ENCODE peak calls at places on chromosome 7, in nine cellular contexts. F is NB4, I is fibroblast of lung, Q is lower lobe of right lung, N is colonic mucosa, J is fibroblast of pulmonary artery, O is WERI-Rb-1, M is astrocyte of the spinal cord, D is mammary epithelial cell. S is an unnamed sample.

GRCh38 chr7:76023002-76023401 is 24.8 kb downstream of the STYXL1 start:
- DNase-seq in D (no peak), O (no peak), I (no peak), N (no peak), Q (no peak), J (no peak), M (no peak), F (peak; percentile 80), S (no peak)

GRCh38 chr7:155342313-155342712 is 44.6 kb downstream of the INSIG1 start:
- DNase-seq in O (peak; percentile 3), Q (peak; percentile 28), F (no peak), I (no peak), N (no peak), D (no peak), M (no peak), J (no peak), S (no peak)

GRCh38 chr7:77674878-77675277 is 21.4 kb upstream of the RSBN1L start:
- DNase-seq in O (no peak), D (peak; percentile 92), Q (peak; percentile 54), J (peak; percentile 70), N (peak; percentile 79), F (no peak), I (no peak), M (peak; percentile 33), S (peak; percentile 20)

GRCh38 chr7:2387897-2388636 is 15.3 kb upstream of the CHST12 start:
- DNase-seq in O (no peak), Q (no peak), D (no peak), I (no peak), N (no peak), J (no peak), F (no peak), M (no peak), S (no peak)

GRCh38 chr7:1368682-1369571 is 90.3 kb downstream of the MICALL2 start:
- DNase-seq in N (no peak), Q (no peak), M (no peak), I (no peak), J (no peak), D (no peak), F (peak; percentile 90), O (peak; percentile 97), S (no peak)

GRCh38 chr7:108480311-108480710 is 24.1 kb upstream of the NRCAM start:
- DNase-seq in D (no peak), J (no peak), Q (no peak), M (no peak), O (no peak), N (no peak), F (no peak), I (no peak), S (no peak)

GRCh38 chr7:143384741-143385631 is 3.8 kb downstream of the ZYX start:
- DNase-seq in F (peak; percentile 94), Q (peak; percentile 65), O (no peak), I (no peak), D (no peak), M (no peak), N (no peak), J (peak; percentile 65), S (no peak)

GRCh38 chr7:17706255-17706654 is 234.0 kb downstream of the SNX13 start:
- DNase-seq in F (no peak), J (no peak), I (no peak), M (no peak), O (no peak), D (no peak), N (no peak), Q (no peak), S (no peak)

GRCh38 chr7:16926283-16926682 is 44.5 kb upstream of the AGR3 start:
- DNase-seq in J (peak; percentile 77), N (peak; percentile 60), I (peak; percentile 68), F (peak; percentile 72), D (peak; percentile 23), O (peak; percentile 22), Q (no peak), M (peak; percentile 69), S (peak; percentile 53)

GRCh38 chr7:148334959-148335577 is 255.5 kb upstream of the C7orf33 start:
- DNase-seq in D (peak; percentile 78), N (no peak), F (no peak), I (no peak), Q (no peak), M (peak; percentile 93), J (peak; percentile 16), O (peak; percentile 81), S (peak; percentile 70)

GRCh38 chr7:158856883-158857668 is 718 bp downstream of the DYNC2I1 start:
- DNase-seq in I (no peak), M (no peak), Q (no peak), D (no peak), N (no peak), O (no peak), J (no peak), F (no peak), S (no peak)

GRCh38 chr7:119842786-119843185 is 430.2 kb upstream of the KCND2 start:
- DNase-seq in D (no peak), J (no peak), M (no peak), N (no peak), I (no peak), F (no peak), Q (no peak), O (no peak), S (no peak)

GRCh38 chr7:135333196-135333595 is 99.6 kb downstream of the STRA8 start:
- DNase-seq in D (peak; percentile 97), Q (no peak), I (no peak), N (no peak), F (no peak), J (peak; percentile 22), O (peak; percentile 63), M (no peak), S (no peak)

GRCh38 chr7:28149291-28150101 is 31.1 kb downstream of the JAZF1 start:
- DNase-seq in I (no peak), J (no peak), F (no peak), N (no peak), O (no peak), D (no peak), Q (no peak), M (no peak), S (no peak)

GRCh38 chr7:18086165-18087030 is 58.8 kb upstream of the PRPS1L1 start:
- DNase-seq in F (no peak), N (no peak), M (no peak), O (peak; percentile 50), I (no peak), J (peak; percentile 13), D (peak; percentile 9), Q (peak; percentile 50), S (no peak)

GRCh38 chr7:51961804-51962203 is 645.2 kb upstream of the COBL start:
- DNase-seq in F (no peak), N (no peak), Q (no peak), O (no peak), D (no peak), J (no peak), I (no peak), M (no peak), S (no peak)

GRCh38 chr7:4266270-4267040 is 415.6 kb upstream of the FOXK1 start:
- DNase-seq in D (no peak), O (no peak), J (no peak), Q (no peak), M (no peak), F (no peak), N (peak; percentile 11), I (no peak), S (no peak)

GRCh38 chr7:3239291-3239691 is 61.8 kb upstream of the SDK1 start:
- DNase-seq in M (no peak), J (no peak), O (no peak), N (no peak), I (no peak), D (peak; percentile 20), Q (no peak), F (no peak), S (no peak)

GRCh38 chr7:115178831-115179230 is 256.9 kb downstream of the MDFIC start:
- DNase-seq in N (no peak), D (no peak), J (peak; percentile 7), Q (no peak), M (peak; percentile 70), F (no peak), I (no peak), O (no peak), S (no peak)
- H3K4me3 ChIP-seq in N (no peak overlapping the region), D (no peak overlapping the region), J (no peak overlapping the region), Q (no peak overlapping the region), M (no peak overlapping the region), F (no peak overlapping the region), I (no peak overlapping the region), O (no peak overlapping the region), S (no peak overlapping the region)

GRCh38 chr7:36084485-36085091 is 68.5 kb upstream of the EEPD1 start:
- DNase-seq in Q (no peak), J (peak; percentile 45), N (peak; percentile 67), D (no peak), I (peak; percentile 32), F (peak; percentile 19), O (peak; percentile 81), M (peak; percentile 42), S (peak; percentile 44)
- TF ChIP-seq CTCF in Q (no peak), J (peak; percentile 38), N (peak; percentile 24), D (peak; percentile 39), I (peak; percentile 30), F (no peak), O (peak; percentile 68), M (peak; percentile 47), S (peak; percentile 77)

GRCh38 chr7:50729962-50730361 is 52.7 kb downstream of the GRB10 start:
- DNase-seq in F (no peak), D (no peak), I (no peak), O (no peak), M (peak; percentile 25), Q (no peak), N (no peak), J (peak; percentile 22), S (no peak)
- H3K4me3 ChIP-seq in F (no peak overlapping the region), D (no peak overlapping the region), I (no peak overlapping the region), O (no peak overlapping the region), M (no peak overlapping the region), Q (no peak overlapping the region), N (no peak overlapping the region), J (no peak overlapping the region), S (no peak overlapping the region)

GRCh38 chr7:132319481-132319880 is 256.8 kb downstream of the PLXNA4 start:
- DNase-seq in I (no peak), Q (no peak), J (no peak), M (no peak), F (no peak), O (no peak), D (no peak), N (no peak), S (no peak)

GRCh38 chr7:132317856-132318255 is 258.4 kb downstream of the PLXNA4 start:
- DNase-seq in O (no peak), Q (no peak), F (no peak), J (no peak), N (no peak), M (no peak), I (no peak), D (no peak), S (no peak)

GRCh38 chr7:132322981-132323380 is 253.3 kb downstream of the PLXNA4 start:
- DNase-seq in M (no peak), J (no peak), N (no peak), D (no peak), Q (no peak), O (no peak), I (no peak), F (no peak), S (no peak)

GRCh38 chr7:132318338-132319318 is 257.6 kb downstream of the PLXNA4 start:
- DNase-seq in M (peak; percentile 85), I (peak; percentile 83), O (peak; percentile 85), Q (peak; percentile 86), J (peak; percentile 91), N (peak; percentile 83), D (peak; percentile 61), F (peak; percentile 88), S (peak; percentile 72)

DNA sequence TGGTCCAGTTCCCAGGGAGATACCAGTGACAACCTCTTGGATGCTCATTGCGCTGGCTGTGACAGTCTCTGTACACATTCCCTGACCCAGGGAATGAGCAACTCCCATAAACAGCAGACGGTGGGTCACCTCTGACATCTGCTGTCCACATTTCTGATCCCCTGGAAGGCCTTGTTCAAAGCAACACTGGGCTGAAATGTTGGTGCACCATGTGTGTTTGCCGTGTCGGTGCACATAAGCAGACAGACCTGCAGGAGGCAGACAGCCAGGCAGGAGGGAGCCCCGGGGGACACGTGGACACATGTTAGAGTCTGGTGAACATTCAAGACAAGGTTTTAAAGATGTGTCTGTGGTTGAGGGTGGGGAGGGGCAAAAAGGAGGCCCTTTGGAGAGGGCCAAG is 254.9 kb downstream of the PLXNA4 start:
- DNase-seq in M (peak; percentile 20), N (no peak), D (no peak), F (peak; percentile 30), Q (no peak), I (no peak), O (peak; percentile 66), J (no peak), S (peak; percentile 3)
- TF ChIP-seq CTCF in M (peak; percentile 30), N (no peak), D (no peak), F (no peak), Q (no peak), I (no peak), O (peak; percentile 62), J (peak; percentile 13), S (peak; percentile 52)

S was measured in brain microvascular endothelial cell.